ENCODE peak calls at places on chromosomes 5 and 9, in nine cellular contexts. P is GM12878, T is transverse colon, W is heart left ventricle, C is ovary, Y is Peyer's patch, M is breast epithelium, Z is sigmoid colon, E is thyroid gland. U is an unnamed sample.

GRCh38 chr9:93295031-93295430 is 111.1 kb downstream of the WNK2 start:
- DNase-seq in Y (peak; percentile 66), W (peak; percentile 57), T (peak; percentile 51), C (peak; percentile 64), P (no peak), M (no peak), E (no peak), Z (no peak), U (no peak)

GRCh38 chr5:10460252-10460906 is 18.7 kb downstream of the ROPN1L start:
- DNase-seq in M (no peak), T (peak; percentile 49), W (peak; percentile 86), Z (peak; percentile 72), P (no peak), C (no peak), E (peak; percentile 58), Y (peak; percentile 48), U (peak; percentile 27)

GRCh38 chr5:944992-945685 is 52.5 kb downstream of the TRIP13 start:
- DNase-seq in W (no peak), M (no peak), C (no peak), P (no peak), Y (peak; percentile 37), E (no peak), Z (no peak), T (no peak), U (no peak)

GRCh38 chr5:138869763-138870500 is 5.2 kb downstream of the LRRTM2 start:
- DNase-seq in Y (no peak), C (no peak), E (no peak), M (no peak), Z (no peak), T (no peak), W (no peak), P (no peak), U (no peak)

GRCh38 chr9:31916591-31917223 is 467.7 kb upstream of the ACO1 start:
- DNase-seq in Z (no peak), Y (no peak), W (no peak), C (no peak), M (no peak), E (no peak), P (no peak), T (no peak), U (no peak)

GRCh38 chr9:73270967-73271722 is 119.5 kb downstream of the ANXA1 start:
- DNase-seq in C (no peak), Z (no peak), P (no peak), E (no peak), M (no peak), Y (no peak), W (no peak), T (no peak), U (no peak)

GRCh38 chr5:67381240-67381875 is 184.8 kb upstream of the CD180 start:
- DNase-seq in W (no peak), M (no peak), T (no peak), C (no peak), Y (no peak), Z (no peak), P (no peak), E (no peak), U (no peak)

GRCh38 chr5:167785106-167785505 is 506.3 kb upstream of the WWC1 start:
- DNase-seq in M (no peak), Z (no peak), C (no peak), E (no peak), T (no peak), W (no peak), Y (no peak), P (no peak), U (no peak)

GRCh38 chr9:99056876-99057664 is 47.8 kb upstream of the TGFBR1 start:
- DNase-seq in C (no peak), M (no peak), Y (no peak), W (no peak), E (no peak), Z (no peak), T (no peak), P (no peak), U (no peak)

GRCh38 chr9:128607642-128608350 is 48.9 kb downstream of the DYNC2I2 start:
- DNase-seq in T (peak; percentile 27), W (peak; percentile 81), Y (no peak), Z (peak; percentile 96), E (peak; percentile 50), M (peak; percentile 95), P (no peak), C (no peak), U (peak; percentile 95)

GRCh38 chr5:76402880-76403712 is at the start of gene IQGAP2:
- DNase-seq in Z (peak; percentile 77), M (peak; percentile 56), C (peak; percentile 85), P (no peak), T (peak; percentile 85), W (peak; percentile 65), E (peak; percentile 86), Y (peak; percentile 89), U (peak; percentile 73)

GRCh38 chr5:87010736-87011135 is 256.9 kb upstream of the RASA1 start:
- DNase-seq in C (no peak), E (no peak), Y (no peak), M (no peak), P (no peak), W (no peak), T (no peak), Z (no peak), U (no peak)

GRCh38 chr5:78514427-78515345 is 133.9 kb downstream of the LHFPL2 start:
- DNase-seq in W (no peak), Y (peak; percentile 69), E (no peak), Z (no peak), M (no peak), T (peak; percentile 35), C (no peak), P (no peak), U (no peak)

GRCh38 chr5:78515665-78516064 is 132.9 kb downstream of the LHFPL2 start:
- DNase-seq in E (no peak), W (no peak), M (no peak), Y (no peak), C (no peak), T (no peak), Z (no peak), P (no peak), U (no peak)

GRCh38 chr5:78519198-78519941 is 129.2 kb downstream of the LHFPL2 start:
- DNase-seq in E (no peak), T (peak; percentile 37), M (no peak), Z (no peak), P (no peak), C (no peak), W (no peak), Y (no peak), U (no peak)

GRCh38 chr5:78521455-78521854 is 127.1 kb downstream of the LHFPL2 start:
- DNase-seq in E (no peak), Y (peak; percentile 4), W (no peak), P (no peak), Z (no peak), M (no peak), T (no peak), C (no peak), U (no peak)

GRCh38 chr5:78518365-78519197 is 130.0 kb downstream of the LHFPL2 start:
- DNase-seq in M (peak; percentile 67), P (no peak), E (peak; percentile 82), Z (peak; percentile 86), Y (peak; percentile 88), T (peak; percentile 71), W (no peak), C (no peak), U (peak; percentile 82)
- TF ChIP-seq POLR2A in M (no peak), P (no peak), E (no peak), Z (no peak), Y (peak; percentile 74), T (peak; percentile 22), W (no peak), C (no peak), U (no peak)

DNA sequence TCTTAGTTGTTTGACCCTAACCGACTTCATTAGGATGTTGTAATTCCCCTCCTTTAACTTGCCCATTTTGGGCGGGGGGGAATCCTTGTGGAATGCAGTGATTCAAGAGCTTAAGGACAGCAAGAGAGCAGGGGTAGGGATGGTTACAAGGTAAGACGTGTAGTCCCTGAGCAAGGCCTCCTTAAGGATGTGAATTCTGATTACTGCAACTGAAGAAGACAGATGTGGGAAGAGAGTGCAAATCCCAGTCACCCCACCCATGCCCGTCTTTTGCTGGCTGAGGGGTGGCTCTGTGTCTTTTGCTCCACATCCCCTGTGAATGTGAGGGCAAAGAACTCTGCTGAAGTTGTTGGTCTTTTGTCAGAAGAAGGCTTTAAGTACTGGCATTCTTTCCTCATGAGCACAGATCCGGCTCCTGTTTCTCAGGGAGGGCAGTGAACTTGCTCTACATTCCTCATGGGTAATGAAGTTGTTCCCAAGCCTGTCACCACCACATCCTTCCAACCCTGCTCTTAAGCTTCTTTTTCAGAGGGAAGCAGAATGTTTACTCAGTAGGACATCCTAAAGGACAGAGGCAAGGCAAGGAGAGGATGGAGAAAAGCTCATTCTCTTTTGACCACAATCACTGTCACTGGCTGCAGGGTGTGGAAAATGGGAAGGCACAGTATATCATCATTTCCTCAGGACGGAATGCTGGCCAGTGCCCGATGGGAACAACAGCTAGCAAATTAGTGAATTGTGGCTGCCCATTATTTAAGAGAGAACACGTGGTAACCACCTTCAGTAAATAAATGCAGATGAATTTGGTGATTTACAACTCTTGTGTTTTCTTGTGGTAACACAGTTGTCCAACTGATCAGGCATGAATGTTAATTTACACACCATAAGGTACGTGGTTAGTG is 61.5 kb downstream of the RAI14 start:
- DNase-seq in W (no peak), T (no peak), Y (no peak), P (no peak), E (peak; percentile 48), Z (no peak), C (no peak), M (no peak), U (no peak)
- H3K4me3 ChIP-seq in W (no peak overlapping the region), T (no peak overlapping the region), Y (no peak overlapping the region), P (no peak overlapping the region), E (no peak overlapping the region), Z (no peak overlapping the region), C (no peak overlapping the region), M (no peak overlapping the region), U (no peak overlapping the region)

DNA sequence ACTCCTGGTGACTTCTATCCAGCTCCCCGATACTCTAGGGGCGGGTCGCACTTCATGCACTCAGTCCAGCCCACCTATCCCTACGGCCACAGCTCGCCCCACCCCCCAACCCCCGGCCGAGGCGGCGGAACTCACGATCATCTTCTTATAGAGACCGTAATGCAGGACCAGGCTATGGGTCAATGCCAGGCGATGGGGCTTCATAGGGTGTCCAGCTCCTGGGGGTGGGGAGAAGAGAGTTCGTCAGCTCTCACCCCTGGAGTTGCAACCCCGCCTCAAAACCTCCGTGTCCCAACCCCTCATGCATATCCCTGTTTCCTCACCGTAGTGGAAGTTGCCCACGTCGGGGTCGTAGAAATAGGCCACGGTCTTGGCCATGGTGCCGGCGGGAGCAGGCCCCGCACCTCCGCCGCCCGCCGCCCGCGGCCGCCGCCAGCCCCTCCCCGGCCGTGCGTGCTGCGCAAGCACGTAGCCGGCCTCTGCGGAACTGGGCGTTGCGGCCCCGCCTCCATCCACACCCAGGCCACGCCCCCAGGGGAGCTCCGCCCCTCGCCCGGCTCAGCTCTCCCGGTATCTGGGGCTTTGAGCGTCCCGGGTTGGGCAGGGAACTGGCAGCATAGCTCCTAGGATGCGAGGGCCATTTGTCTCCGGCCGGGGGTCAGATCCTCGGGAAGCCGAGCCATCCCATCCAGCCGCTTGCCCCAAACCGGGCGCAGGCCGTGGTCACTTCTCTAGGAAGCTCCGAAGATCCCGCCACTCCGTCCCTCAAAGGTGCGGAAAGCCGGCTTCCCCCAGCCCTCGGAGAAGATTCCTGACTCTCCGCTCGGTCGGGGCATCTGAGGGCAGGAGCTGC is at the start of the genes HDAC3 and RELL2:
- DNase-seq in T (peak; percentile 97), C (peak; percentile 97), P (no peak), Y (peak; percentile 98), Z (peak; percentile 96), M (peak; percentile 90), E (peak; percentile 92), W (peak; percentile 94), U (peak; percentile 96)
- TF ChIP-seq POLR2A in T (peak; percentile 63), C (peak; percentile 84), P (peak; percentile 72), Y (peak; percentile 67), Z (peak; percentile 59), M (no peak), E (peak; percentile 95), W (peak; percentile 97), U (peak; percentile 80)

GRCh38 chr5:112616812-112617547 is 120.7 kb upstream of the APC start:
- DNase-seq in P (no peak), Z (no peak), M (no peak), C (no peak), Y (no peak), T (peak; percentile 11), W (no peak), E (no peak), U (no peak)
- H3K4me3 ChIP-seq in P (no peak overlapping the region), Z (no peak overlapping the region), M (no peak overlapping the region), C (no peak overlapping the region), Y (no peak overlapping the region), T (no peak overlapping the region), W (no peak overlapping the region), E (no peak overlapping the region), U (no peak overlapping the region)